ENCODE peak calls at places on chromosomes 7 and 10, in four cellular contexts. S, Q, D and G are unnamed samples.

GRCh38 chr7:707296-708000 is 19.1 kb upstream of the DNAAF5 start:
- DNase-seq in S (no peak), Q (no peak), D (no peak), G (no peak)

GRCh38 chr10:10431422-10432066 is 586.1 kb upstream of the CELF2 start:
- DNase-seq in S (no peak), Q (no peak), D (no peak), G (no peak)

GRCh38 chr10:17795807-17796596 is 13.1 kb upstream of the MRC1 start:
- DNase-seq in S (no peak), Q (no peak), D (no peak), G (no peak)

GRCh38 chr7:904847-905246 is 28.5 kb downstream of the GET4 start:
- DNase-seq in S (no peak), Q (no peak), D (no peak), G (no peak)

GRCh38 chr10:114239994-114240345 is 916 bp downstream of the VWA2 start:
- DNase-seq in S (no peak), Q (no peak), D (no peak), G (no peak)

GRCh38 chr10:44261710-44262455 is 123.0 kb downstream of the CXCL12 start:
- DNase-seq in S (no peak), Q (peak), D (no peak), G (no peak)

GRCh38 chr10:92690211-92691041 is 671 bp downstream of the HHEX start:
- DNase-seq in S (peak), Q (peak), D (peak), G (no peak)

GRCh38 chr10:14751576-14752330 is 22.9 kb downstream of the FAM107B start:
- DNase-seq in S (no peak), Q (no peak), D (no peak), G (peak)

GRCh38 chr10:93425861-93426260 is 56.3 kb downstream of the MYOF start:
- DNase-seq in S (no peak), Q (no peak), D (no peak), G (no peak)

GRCh38 chr10:128028508-128029279 is 97.5 kb downstream of the MKI67 start:
- DNase-seq in S (no peak), Q (no peak), D (no peak), G (no peak)

GRCh38 chr7:110943686-110944350 is 147.1 kb upstream of the LRRN3 start:
- DNase-seq in S (no peak), Q (no peak), D (no peak), G (no peak)

GRCh38 chr7:77459311-77459726 is 43.2 kb upstream of the GSAP start:
- DNase-seq in S (no peak), Q (no peak), D (no peak), G (no peak)

GRCh38 chr7:7931626-7932025 is 37.0 kb upstream of the GLCCI1 start:
- DNase-seq in S (no peak), Q (no peak), D (no peak), G (no peak)

GRCh38 chr10:60728056-60728455 is 50.2 kb upstream of the CDK1 start:
- DNase-seq in S (no peak), Q (no peak), D (no peak), G (no peak)

GRCh38 chr7:44639701-44640321 is 33.4 kb downstream of the OGDH start:
- DNase-seq in S (peak), Q (peak), D (no peak), G (peak)

GRCh38 chr10:101022967-101023705 is 7.8 kb downstream of the PDZD7 start:
- DNase-seq in S (no peak), Q (no peak), D (no peak), G (no peak)

GRCh38 chr10:124911124-124912051 is 30.5 kb upstream of the ZRANB1 start:
- DNase-seq in S (no peak), Q (no peak), D (no peak), G (no peak)

GRCh38 chr7:13449460-13449859 is 540.0 kb downstream of the ETV1 start:
- DNase-seq in S (no peak), Q (no peak), D (no peak), G (no peak)

GRCh38 chr7:18610331-18610948 is 114.9 kb downstream of the HDAC9 start:
- DNase-seq in S (peak), Q (peak), D (no peak), G (no peak)

GRCh38 chr7:92691578-92691977 is 101.4 kb upstream of the FAM133B start:
- DNase-seq in S (no peak), Q (peak), D (no peak), G (no peak)

GRCh38 chr7:104341545-104341944 is 13.1 kb downstream of the LHFPL3 start:
- DNase-seq in S (peak), Q (no peak), D (no peak), G (peak)

GRCh38 chr10:52216852-52217251 is 97.2 kb upstream of the DKK1 start:
- DNase-seq in S (no peak), Q (peak), D (no peak), G (no peak)